ENCODE peak calls at places on chromosomes 4 and X, in seven cellular contexts. I is K562, G is GM12878, C is HCT116, R is SK-N-SH, N is H1, J is HepG2. O is an unnamed sample.

GRCh38 chrX:45360571-45360970 is 159.9 kb upstream of the DIPK2B start:
- DNase-seq in I (no peak), G (no peak), C (no peak), R (no peak), N (no peak), J (no peak), O (no peak)

GRCh38 chr4:3657917-3658913 is 108.0 kb upstream of the ADRA2C start:
- DNase-seq in I (no peak), G (no peak), C (no peak), R (peak; percentile 81), N (no peak), J (no peak), O (no peak)

GRCh38 chrX:47587906-47588735 is 5.9 kb downstream of the TIMP1 start:
- DNase-seq in I (peak; percentile 35), G (no peak), C (no peak), R (no peak), N (no peak), J (no peak), O (no peak)

GRCh38 chr4:66564901-66565648 is 894.8 kb upstream of the EPHA5 start:
- DNase-seq in I (no peak), G (no peak), C (no peak), R (no peak), N (no peak), J (no peak), O (no peak)

GRCh38 chr4:94285666-94286065 is 57.0 kb downstream of the HPGDS start:
- DNase-seq in I (no peak), G (no peak), C (no peak), R (no peak), N (no peak), J (no peak), O (no peak)

GRCh38 chrX:1598876-1599790 is 7.7 kb downstream of the AKAP17A start:
- DNase-seq in I (no peak), G (no peak), C (no peak), R (no peak), N (peak; percentile 33), J (no peak), O (no peak)

GRCh38 chr4:73974352-73974751 is 7.5 kb downstream of the PF4 start:
- DNase-seq in I (no peak), G (no peak), C (no peak), R (no peak), N (no peak), J (no peak), O (no peak)

GRCh38 chrX:88604433-88605221 is 142.4 kb upstream of the CPXCR1 start:
- DNase-seq in I (no peak), G (no peak), C (no peak), R (no peak), N (no peak), J (peak; percentile 96), O (no peak)

GRCh38 chr4:184514121-184514988 is 40.0 kb upstream of the IRF2 start:
- DNase-seq in I (peak; percentile 67), G (peak; percentile 94), C (no peak), R (peak; percentile 35), N (no peak), J (no peak), O (no peak)

GRCh38 chr4:134365852-134366251 is 164.3 kb upstream of the PABPC4L start:
- DNase-seq in I (no peak), G (no peak), C (no peak), R (no peak), N (no peak), J (no peak), O (no peak)

GRCh38 chrX:7215842-7216241 is 67.9 kb upstream of the PUDP start:
- DNase-seq in I (no peak), G (no peak), C (no peak), R (no peak), N (no peak), J (no peak), O (no peak)

GRCh38 chr4:176380352-176381157 is 60.8 kb downstream of the SPCS3 start:
- DNase-seq in I (no peak), G (no peak), C (no peak), R (no peak), N (no peak), J (no peak), O (peak; percentile 15)

GRCh38 chr4:123699823-123700822 is 303.5 kb downstream of the SPRY1 start:
- DNase-seq in I (no peak), G (no peak), C (no peak), R (no peak), N (no peak), J (peak; percentile 31), O (no peak)
- TF ChIP-seq JUND in I (no peak), G (no peak), C (no peak), R (peak; percentile 57), N (no peak), J (no peak), O (no peak)

GRCh38 chrX:13074297-13075262 is 30.2 kb upstream of the FAM9C start:
- DNase-seq in I (peak; percentile 10), G (peak; percentile 84), C (no peak), R (no peak), N (no peak), J (no peak), O (no peak)
- TF ChIP-seq JUND in I (peak; percentile 16), G (no peak), C (no peak), R (no peak), N (no peak), J (no peak), O (no peak)

GRCh38 chr4:186765138-186765537 is 41.5 kb upstream of the FAT1 start:
- DNase-seq in I (peak; percentile 77), G (no peak), C (peak; percentile 68), R (no peak), N (peak; percentile 48), J (peak; percentile 73), O (no peak)
- TF ChIP-seq JUND in I (no peak), G (no peak), C (no peak), R (no peak), N (no peak), J (no peak), O (no peak)

DNA sequence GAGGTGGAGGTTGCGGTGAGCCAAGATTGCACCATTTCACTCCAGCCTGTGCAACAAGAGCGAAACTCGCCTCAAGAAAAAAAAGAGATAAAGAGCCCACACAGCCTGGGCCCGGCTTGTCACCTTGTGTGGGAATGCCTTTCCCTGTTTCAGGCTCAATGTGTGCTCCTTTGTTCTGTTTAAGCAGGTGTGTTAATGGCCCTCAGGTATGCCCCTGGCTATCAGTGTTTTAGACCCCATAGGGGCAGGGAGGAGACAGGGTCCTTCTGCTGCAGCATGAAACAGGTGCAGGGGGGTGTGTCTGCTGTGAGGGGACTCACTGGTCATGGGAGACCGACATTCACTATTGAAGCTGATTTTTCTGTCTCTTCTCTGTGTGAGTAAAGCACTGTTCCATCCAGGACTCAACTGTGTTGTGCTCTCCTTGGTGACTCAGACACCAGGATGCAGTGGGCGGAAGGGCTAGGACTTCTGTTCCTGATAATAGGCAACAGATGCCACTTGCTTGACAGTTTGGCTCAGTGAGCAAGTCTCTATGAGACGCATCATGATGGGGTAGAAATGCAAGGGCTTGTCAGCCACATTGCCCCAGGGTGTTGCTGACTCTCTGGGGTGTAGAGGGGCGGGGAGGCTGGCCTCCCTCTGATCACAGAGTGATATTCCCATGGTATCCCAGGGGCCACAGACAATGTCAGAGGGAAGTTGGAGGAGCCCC is 15.6 kb upstream of the LAP3 start:
- DNase-seq in I (peak; percentile 49), G (no peak), C (no peak), R (peak; percentile 63), N (no peak), J (no peak), O (no peak)
- TF ChIP-seq JUND in I (no peak), G (no peak), C (no peak), R (no peak), N (no peak), J (no peak), O (no peak)

GRCh38 chr4:122845066-122845465 is 18.4 kb downstream of the FGF2 start:
- DNase-seq in I (no peak), G (no peak), C (no peak), R (no peak), N (no peak), J (no peak), O (no peak)
- TF ChIP-seq JUND in I (no peak), G (no peak), C (no peak), R (no peak), N (no peak), J (no peak), O (no peak)

GRCh38 chrX:150363561-150364346 is 637 bp downstream of the MAMLD1 start:
- DNase-seq in I (no peak), G (no peak), C (no peak), R (peak; percentile 69), N (peak; percentile 50), J (no peak), O (peak; percentile 18)
- TF ChIP-seq JUND in I (no peak), G (no peak), C (no peak), R (no peak), N (no peak), J (no peak), O (no peak)

DNA sequence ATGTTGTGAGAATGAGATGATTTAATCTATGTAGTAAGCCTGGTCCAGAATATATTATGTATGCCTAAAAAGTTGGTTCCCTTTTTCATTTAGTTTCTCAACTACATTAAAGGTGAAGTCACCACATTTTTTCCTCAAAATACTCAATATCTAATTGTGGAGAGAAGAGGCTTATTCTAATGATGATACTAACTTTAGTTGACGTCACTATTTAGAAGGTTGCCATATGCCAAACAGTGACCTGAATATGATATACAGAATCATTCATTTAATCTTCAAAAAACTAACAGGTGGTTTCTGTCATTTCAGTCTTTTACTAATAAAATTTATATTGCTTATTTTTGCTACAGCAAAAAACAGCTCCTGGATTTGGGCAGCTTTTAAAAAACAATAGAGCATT is 480.7 kb upstream of the NWD2 start:
- DNase-seq in I (no peak), G (no peak), C (no peak), R (no peak), N (no peak), J (no peak), O (no peak)
- TF ChIP-seq JUND in I (no peak), G (no peak), C (no peak), R (no peak), N (no peak), J (no peak), O (no peak)

GRCh38 chrX:28158019-28158777 is 176.9 kb upstream of the DCAF8L1 start:
- DNase-seq in I (no peak), G (no peak), C (no peak), R (no peak), N (peak; percentile 33), J (no peak), O (no peak)
- TF ChIP-seq JUND in I (no peak), G (no peak), C (no peak), R (no peak), N (no peak), J (no peak), O (no peak)